ENCODE peak calls at places on chromosomes 4 and X, in six cellular contexts. One of them, this sample, is unnamed.

GRCh38 chr4:142893012-142893411 is 46.9 kb upstream of the INPP4B start:
- DNase-seq in GM04504: no peak
- DNase-seq in pulmonary artery endothelial cell: no peak
- DNase-seq in adrenal gland: no peak
- DNase-seq in right lobe of liver: no peak
- DNase-seq in foreskin melanocyte: no peak
- DNase-seq in this sample: no peak

GRCh38 chr4:106746451-106746850 is 289.7 kb downstream of the DKK2 start:
- DNase-seq in GM04504: peak; percentile 77
- DNase-seq in pulmonary artery endothelial cell: no peak
- DNase-seq in adrenal gland: no peak
- DNase-seq in right lobe of liver: no peak
- DNase-seq in foreskin melanocyte: no peak
- DNase-seq in this sample: peak; percentile 28

GRCh38 chr4:1693131-1693896 is 9.2 kb upstream of the FAM53A start:
- DNase-seq in GM04504: peak; percentile 39
- DNase-seq in pulmonary artery endothelial cell: no peak
- DNase-seq in adrenal gland: peak; percentile 86
- DNase-seq in right lobe of liver: peak; percentile 79
- DNase-seq in foreskin melanocyte: no peak
- DNase-seq in this sample: peak; percentile 90

GRCh38 chrX:19846995-19847790 is 40.2 kb downstream of the SH3KBP1 start:
- DNase-seq in GM04504: peak; percentile 64
- DNase-seq in pulmonary artery endothelial cell: no peak
- DNase-seq in adrenal gland: peak; percentile 84
- DNase-seq in right lobe of liver: no peak
- DNase-seq in foreskin melanocyte: peak; percentile 75
- DNase-seq in this sample: peak; percentile 64

GRCh38 chr4:139416073-139416673 is 37.7 kb upstream of the RAB33B start:
- DNase-seq in GM04504: peak; percentile 9
- DNase-seq in pulmonary artery endothelial cell: peak; percentile 33
- DNase-seq in adrenal gland: no peak
- DNase-seq in right lobe of liver: no peak
- DNase-seq in foreskin melanocyte: peak; percentile 14
- DNase-seq in this sample: peak; percentile 77

GRCh38 chrX:104085919-104086318 is 9.9 kb upstream of the TMSB15C start:
- DNase-seq in GM04504: no peak
- DNase-seq in pulmonary artery endothelial cell: no peak
- DNase-seq in adrenal gland: no peak
- DNase-seq in right lobe of liver: no peak
- DNase-seq in foreskin melanocyte: no peak
- DNase-seq in this sample: no peak

GRCh38 chr4:54268151-54268550 is 39.1 kb downstream of the PDGFRA start:
- DNase-seq in GM04504: no peak
- DNase-seq in pulmonary artery endothelial cell: no peak
- DNase-seq in adrenal gland: no peak
- DNase-seq in right lobe of liver: no peak
- DNase-seq in foreskin melanocyte: no peak
- DNase-seq in this sample: peak; percentile 11

GRCh38 chr4:123488916-123489315 is 92.3 kb downstream of the SPRY1 start:
- DNase-seq in GM04504: no peak
- DNase-seq in pulmonary artery endothelial cell: no peak
- DNase-seq in adrenal gland: no peak
- DNase-seq in right lobe of liver: no peak
- DNase-seq in foreskin melanocyte: peak; percentile 90
- DNase-seq in this sample: no peak

GRCh38 chrX:10875995-10876394 is 235.1 kb upstream of the HCCS start:
- DNase-seq in GM04504: no peak
- DNase-seq in pulmonary artery endothelial cell: no peak
- DNase-seq in adrenal gland: no peak
- DNase-seq in right lobe of liver: no peak
- DNase-seq in foreskin melanocyte: no peak
- DNase-seq in this sample: no peak

GRCh38 chr4:87240341-87240740 is 19.9 kb upstream of the KLHL8 start:
- DNase-seq in GM04504: no peak
- DNase-seq in pulmonary artery endothelial cell: no peak
- DNase-seq in adrenal gland: no peak
- DNase-seq in right lobe of liver: no peak
- DNase-seq in foreskin melanocyte: peak; percentile 47
- DNase-seq in this sample: peak; percentile 42

GRCh38 chrX:78321809-78322208 is 5.6 kb downstream of the CYSLTR1 start:
- DNase-seq in GM04504: no peak
- DNase-seq in pulmonary artery endothelial cell: no peak
- DNase-seq in adrenal gland: peak; percentile 53
- DNase-seq in right lobe of liver: peak; percentile 42
- DNase-seq in foreskin melanocyte: no peak
- DNase-seq in this sample: no peak

GRCh38 chrX:146907391-146908240 is 93.1 kb upstream of the CXorf51A start:
- DNase-seq in GM04504: no peak
- DNase-seq in pulmonary artery endothelial cell: no peak
- DNase-seq in adrenal gland: no peak
- DNase-seq in right lobe of liver: no peak
- DNase-seq in foreskin melanocyte: peak; percentile 62
- DNase-seq in this sample: no peak

GRCh38 chr4:120691106-120691505 is 231.4 kb downstream of the PRDM5 start:
- DNase-seq in GM04504: no peak
- DNase-seq in pulmonary artery endothelial cell: no peak
- DNase-seq in adrenal gland: no peak
- DNase-seq in right lobe of liver: no peak
- DNase-seq in foreskin melanocyte: peak; percentile 15
- DNase-seq in this sample: no peak